ENCODE peak calls at places on chromosomes 11 and 22, in five cellular contexts. H is right cardiac atrium, Q is esophagus squamous epithelium, W is right atrium auricular region, A is activated B cell treated with CpG ODN at 0.5 μM for 24 hours. C is an unnamed sample.

GRCh38 chr22:45314789-45315188 is 5.1 kb downstream of the FAM118A start:
- DNase-seq in A (no peak), W (no peak), Q (no peak), H (no peak), C (no peak)

GRCh38 chr22:42929838-42930155 is 72.7 kb upstream of the ARFGAP3 start:
- DNase-seq in A (no peak), W (no peak), H (no peak), Q (no peak), C (no peak)

GRCh38 chr22:49838771-49839717 is 11.4 kb upstream of the BRD1 start:
- DNase-seq in Q (no peak), W (no peak), H (no peak), A (peak), C (peak)

GRCh38 chr11:57134284-57134683 is 47.5 kb upstream of the LRRC55 start:
- DNase-seq in A (no peak), W (no peak), Q (no peak), H (no peak), C (no peak)

GRCh38 chr22:30668306-30668655 is 606 bp upstream of the DUSP18 start:
- DNase-seq in Q (no peak), W (no peak), A (no peak), H (no peak), C (no peak)

GRCh38 chr22:24434472-24435322 is 7.3 kb downstream of the ADORA2A start:
- DNase-seq in H (no peak), A (peak), Q (peak), W (no peak), C (peak)

GRCh38 chr11:60118333-60118732 is 29.9 kb downstream of the MS4A2 start:
- DNase-seq in H (no peak), W (no peak), Q (no peak), A (no peak), C (no peak)

GRCh38 chr11:31531293-31531692 is 21.7 kb downstream of the ELP4 start:
- DNase-seq in A (no peak), W (no peak), H (no peak), Q (no peak), C (no peak)

GRCh38 chr11:131157678-131158077 is 212.7 kb upstream of the NTM start:
- DNase-seq in A (no peak), Q (no peak), W (no peak), H (no peak), C (no peak)

GRCh38 chr22:37633082-37633692 is 6.3 kb upstream of the SH3BP1 start:
- DNase-seq in A (peak), W (no peak), Q (no peak), H (no peak), C (no peak)

C was measured in heart left ventricle.